ENCODE peak calls at places on chromosomes 12 and 14, in four cellular contexts. One of them, this sample, is unnamed.

GRCh38 chr12:8037947-8038346 is 5.4 kb downstream of the FOXJ2 start:
- DNase-seq in tibial nerve: no peak
- DNase-seq in ovary: no peak
- DNase-seq in stomach: no peak
- DNase-seq in this sample: no peak

GRCh38 chr12:118052324-118053070 is 8.5 kb downstream of the WSB2 start:
- DNase-seq in ovary: peak; percentile 73
- DNase-seq in stomach: peak; percentile 81
- DNase-seq in tibial nerve: peak; percentile 83
- DNase-seq in this sample: peak; percentile 84

GRCh38 chr12:117003883-117004404 is 93.2 kb downstream of the FBXW8 start:
- DNase-seq in ovary: no peak
- DNase-seq in stomach: no peak
- DNase-seq in tibial nerve: no peak
- DNase-seq in this sample: no peak

GRCh38 chr12:10926263-10926662 is 2.8 kb upstream of the PRH2 start:
- DNase-seq in ovary: no peak
- DNase-seq in stomach: no peak
- DNase-seq in tibial nerve: no peak
- DNase-seq in this sample: no peak

GRCh38 chr12:72346331-72346944 is 74.3 kb downstream of the TRHDE start:
- DNase-seq in tibial nerve: peak; percentile 78
- DNase-seq in stomach: peak; percentile 31
- DNase-seq in ovary: peak; percentile 62
- DNase-seq in this sample: peak; percentile 11

GRCh38 chr12:107399061-107399460 is 286.5 kb upstream of the PWP1 start:
- DNase-seq in ovary: no peak
- DNase-seq in stomach: no peak
- DNase-seq in tibial nerve: no peak
- DNase-seq in this sample: no peak

GRCh38 chr14:62428429-62429203 is 616.6 kb downstream of the KCNH5 start:
- DNase-seq in ovary: no peak
- DNase-seq in stomach: no peak
- DNase-seq in tibial nerve: no peak
- DNase-seq in this sample: no peak

GRCh38 chr14:87894920-87895319 is 98.1 kb downstream of the GALC start:
- DNase-seq in tibial nerve: no peak
- DNase-seq in stomach: no peak
- DNase-seq in ovary: no peak
- DNase-seq in this sample: no peak

GRCh38 chr14:53714495-53715389 is 241.9 kb downstream of the BMP4 start:
- DNase-seq in ovary: no peak
- DNase-seq in stomach: no peak
- DNase-seq in tibial nerve: no peak
- DNase-seq in this sample: no peak

GRCh38 chr12:58877243-58877743 is 43.0 kb downstream of the LRIG3 start:
- DNase-seq in tibial nerve: peak; percentile 64
- DNase-seq in ovary: no peak
- DNase-seq in stomach: peak; percentile 76
- DNase-seq in this sample: peak; percentile 39

GRCh38 chr14:68233385-68233784 is 413.8 kb downstream of the RAD51B start:
- DNase-seq in stomach: no peak
- DNase-seq in tibial nerve: no peak
- DNase-seq in ovary: no peak
- DNase-seq in this sample: no peak

GRCh38 chr14:68232643-68233055 is 413.1 kb downstream of the RAD51B start:
- DNase-seq in stomach: peak; percentile 58
- DNase-seq in ovary: peak; percentile 75
- DNase-seq in tibial nerve: peak; percentile 57
- DNase-seq in this sample: no peak

GRCh38 chr14:68234101-68234905 is 414.7 kb downstream of the RAD51B start:
- DNase-seq in tibial nerve: no peak
- DNase-seq in ovary: no peak
- DNase-seq in stomach: no peak
- DNase-seq in this sample: no peak

GRCh38 chr14:68236525-68236924 is 416.9 kb downstream of the RAD51B start:
- DNase-seq in stomach: no peak
- DNase-seq in ovary: no peak
- DNase-seq in tibial nerve: no peak
- DNase-seq in this sample: no peak

DNA sequence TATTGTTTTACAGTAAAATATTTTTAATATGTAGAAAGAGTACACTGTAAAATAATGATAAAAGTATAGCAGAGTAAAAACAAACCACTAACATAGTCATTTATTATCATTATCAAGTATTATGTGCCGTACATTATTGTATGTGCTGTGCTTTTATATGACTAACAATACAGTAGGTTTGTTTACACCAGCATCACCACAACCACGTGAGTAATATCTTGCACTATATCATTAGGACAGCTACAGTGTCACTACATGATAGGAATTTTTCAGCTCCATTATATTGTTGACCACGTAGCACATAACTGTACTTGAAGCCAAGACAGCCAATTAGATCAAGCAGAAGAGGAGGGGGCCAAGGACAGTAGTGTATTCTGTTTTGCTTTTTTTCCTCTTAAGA is 415.4 kb downstream of the RAD51B start:
- DNase-seq in tibial nerve: no peak
- DNase-seq in ovary: no peak
- DNase-seq in stomach: no peak
- DNase-seq in this sample: no peak
- TF ChIP-seq POLR2A in tibial nerve: no peak
- TF ChIP-seq POLR2A in ovary: no peak
- TF ChIP-seq POLR2A in stomach: no peak
- TF ChIP-seq POLR2A in this sample: no peak

DNA sequence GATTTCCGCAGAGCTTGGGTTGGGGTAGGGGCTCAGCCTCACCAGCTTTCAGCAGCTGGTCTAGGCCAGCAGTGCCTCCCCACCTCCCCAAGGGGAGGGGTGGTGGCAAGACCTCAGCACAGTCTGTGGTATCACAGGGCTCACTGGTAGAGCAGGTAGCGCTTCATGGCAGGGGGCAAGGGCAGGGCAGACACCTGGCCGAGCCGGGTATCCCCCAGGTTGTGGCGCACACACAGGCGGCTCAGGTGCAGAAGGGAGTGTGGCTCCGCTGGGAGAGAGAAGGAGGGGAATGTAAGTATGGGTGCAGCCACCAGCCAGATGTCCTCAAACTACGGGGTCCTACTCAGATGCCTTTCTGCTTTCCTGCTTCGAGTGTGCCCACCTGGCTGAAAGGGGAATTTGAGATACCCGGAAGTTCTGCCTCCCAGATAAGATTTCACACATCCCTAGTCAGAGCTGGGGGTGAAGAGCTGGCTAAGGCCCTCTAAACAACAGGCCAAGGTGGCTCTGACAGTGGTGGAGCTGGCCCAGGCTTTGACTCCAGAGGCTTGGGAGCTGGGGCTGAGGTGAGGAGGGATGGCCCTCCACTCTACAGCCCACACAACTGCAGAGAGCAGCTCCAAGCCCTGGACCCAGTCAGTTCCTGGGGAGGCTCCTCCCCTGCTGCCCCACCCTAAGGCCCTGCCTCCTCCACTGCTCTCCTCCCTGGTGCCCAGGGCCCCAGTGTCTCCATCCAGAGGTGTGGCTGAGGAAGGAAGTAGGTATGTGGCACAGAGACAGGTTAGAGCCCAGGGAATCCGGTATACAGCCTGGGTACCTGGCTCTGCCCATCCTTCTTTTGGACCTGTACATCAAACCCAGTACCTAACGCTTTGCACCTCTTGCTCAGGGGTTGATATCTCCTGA is 1.8 kb downstream of the SPSB2 start:
- DNase-seq in stomach: peak; percentile 45
- DNase-seq in tibial nerve: no peak
- DNase-seq in ovary: no peak
- DNase-seq in this sample: peak; percentile 60
- TF ChIP-seq POLR2A in stomach: no peak
- TF ChIP-seq POLR2A in tibial nerve: no peak
- TF ChIP-seq POLR2A in ovary: no peak
- TF ChIP-seq POLR2A in this sample: peak; percentile 27

DNA sequence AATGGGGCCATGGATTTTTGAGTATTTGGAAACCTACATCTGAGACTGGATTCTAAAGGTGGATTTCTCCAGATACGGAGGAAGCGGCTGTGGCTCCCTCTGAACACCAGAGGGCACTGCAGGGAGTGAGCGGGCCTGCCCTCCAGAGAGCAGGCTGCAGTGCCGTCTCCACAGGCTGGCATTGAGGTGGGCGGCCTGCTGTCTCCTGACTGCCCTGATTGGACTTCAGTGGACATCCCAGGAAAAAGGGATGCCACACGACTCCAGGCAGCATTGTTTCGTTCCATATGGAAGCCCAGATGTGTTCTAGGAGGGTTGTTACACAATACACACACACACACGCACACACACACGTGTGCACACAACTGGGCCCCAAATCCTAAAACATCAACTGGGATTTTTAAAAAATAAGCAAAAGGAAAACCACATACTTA is 20.9 kb upstream of the ANO2 start:
- DNase-seq in ovary: no peak
- DNase-seq in tibial nerve: peak; percentile 20
- DNase-seq in stomach: peak; percentile 50
- DNase-seq in this sample: peak; percentile 53
- TF ChIP-seq POLR2A in ovary: no peak
- TF ChIP-seq POLR2A in tibial nerve: no peak
- TF ChIP-seq POLR2A in stomach: no peak
- TF ChIP-seq POLR2A in this sample: no peak

DNA sequence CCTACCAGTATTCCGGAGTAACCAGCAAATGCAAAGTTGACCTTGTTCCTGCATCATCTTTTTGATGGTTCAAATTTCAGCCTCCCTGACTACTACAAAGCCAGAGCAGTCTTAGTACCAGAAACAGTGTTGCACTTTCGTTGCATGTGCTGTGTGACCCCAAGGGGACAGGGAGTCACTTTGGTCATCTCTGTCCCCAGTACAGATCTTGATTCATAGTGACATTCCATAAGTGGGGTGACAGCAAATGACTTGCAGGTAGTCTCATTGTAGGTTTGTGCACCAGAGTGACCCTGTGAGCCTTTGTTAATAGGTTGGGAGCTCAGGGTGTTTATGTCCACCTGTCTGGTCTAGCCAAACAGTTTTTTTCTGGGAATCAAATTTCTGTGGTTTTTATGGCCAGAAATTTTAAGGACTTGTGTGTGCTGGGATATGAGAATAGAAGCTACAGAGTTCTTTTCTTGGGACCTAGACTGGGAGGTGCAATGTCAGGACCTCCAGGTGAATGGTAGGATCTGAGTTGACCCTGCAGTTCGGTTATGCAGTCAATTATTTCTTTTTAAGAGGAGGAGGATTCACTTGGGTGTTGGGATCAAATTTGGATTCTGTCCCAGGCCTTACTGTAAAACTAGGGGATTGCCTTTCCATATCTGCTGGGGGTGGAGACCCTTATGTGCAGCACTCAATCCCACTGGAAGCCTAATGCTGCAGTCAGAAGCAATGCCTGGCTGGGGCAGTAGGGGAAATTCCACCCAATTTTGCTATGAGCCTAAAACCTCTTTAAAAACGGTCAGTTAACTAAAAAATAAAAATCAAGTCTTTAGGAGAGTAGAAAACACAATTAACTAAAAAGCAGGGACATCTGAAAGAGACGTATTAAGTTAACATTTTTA is 10.1 kb downstream of the EIF5 start:
- DNase-seq in tibial nerve: no peak
- DNase-seq in ovary: no peak
- DNase-seq in stomach: no peak
- DNase-seq in this sample: no peak
- TF ChIP-seq POLR2A in tibial nerve: no peak
- TF ChIP-seq POLR2A in ovary: no peak
- TF ChIP-seq POLR2A in stomach: no peak
- TF ChIP-seq POLR2A in this sample: no peak

DNA sequence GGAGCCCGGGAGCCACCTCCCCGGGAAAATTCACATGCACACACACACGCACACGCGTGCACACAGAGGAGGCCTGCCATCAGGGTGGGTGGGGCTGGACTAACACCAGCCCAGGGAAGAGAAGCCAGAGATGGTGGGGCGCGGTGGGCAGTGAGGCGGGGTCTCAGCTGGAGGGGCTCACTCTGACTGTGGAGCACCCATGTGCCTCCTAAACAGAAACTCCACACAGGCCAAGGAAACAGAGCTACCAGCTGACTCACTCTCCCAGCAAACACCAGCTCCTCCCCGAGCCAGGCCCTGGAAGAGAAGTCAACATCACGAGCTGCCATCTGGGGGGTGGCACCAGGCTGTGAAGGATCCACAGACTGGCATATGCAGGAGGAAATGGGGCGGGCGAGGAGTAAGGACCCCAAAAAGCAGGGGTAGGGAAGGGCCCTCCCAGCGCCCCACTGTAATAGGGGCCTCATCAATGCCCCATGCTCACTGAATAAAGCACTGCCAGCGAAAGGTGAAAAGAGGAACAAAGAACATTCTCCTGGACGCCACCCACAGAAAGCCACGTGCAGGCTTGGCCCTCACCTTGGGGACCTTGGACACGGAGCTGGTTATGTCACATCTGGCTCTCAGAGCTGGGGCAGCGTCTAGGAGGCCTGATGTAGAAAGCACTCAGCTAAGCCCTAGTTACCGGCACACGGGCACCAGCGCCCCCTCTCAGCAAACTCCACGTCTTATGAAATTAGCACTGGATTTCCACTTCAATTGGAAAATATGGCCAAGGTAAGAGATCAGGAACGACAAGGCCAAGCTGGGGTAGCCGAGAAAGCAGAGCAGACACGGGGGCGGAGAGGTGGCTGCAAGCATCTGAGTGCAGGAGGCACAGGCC is 8.4 kb upstream of the INF2 start:
- DNase-seq in tibial nerve: no peak
- DNase-seq in ovary: no peak
- DNase-seq in stomach: peak; percentile 87
- DNase-seq in this sample: peak; percentile 75
- TF ChIP-seq POLR2A in tibial nerve: no peak
- TF ChIP-seq POLR2A in ovary: no peak
- TF ChIP-seq POLR2A in stomach: no peak
- TF ChIP-seq POLR2A in this sample: no peak

GRCh38 chr14:75259946-75260545 is 18.6 kb upstream of the FOS start:
- DNase-seq in tibial nerve: no peak
- DNase-seq in ovary: no peak
- DNase-seq in stomach: no peak
- DNase-seq in this sample: no peak

GRCh38 chr14:75259510-75259855 is 19.1 kb upstream of the FOS start:
- DNase-seq in stomach: no peak
- DNase-seq in tibial nerve: no peak
- DNase-seq in ovary: no peak
- DNase-seq in this sample: no peak

GRCh38 chr14:75258079-75258802 is 20.4 kb upstream of the FOS start:
- DNase-seq in stomach: peak; percentile 45
- DNase-seq in ovary: peak; percentile 84
- DNase-seq in tibial nerve: peak; percentile 73
- DNase-seq in this sample: no peak

GRCh38 chr14:75257241-75257640 is 21.4 kb upstream of the FOS start:
- DNase-seq in tibial nerve: no peak
- DNase-seq in stomach: no peak
- DNase-seq in ovary: no peak
- DNase-seq in this sample: no peak

GRCh38 chr14:75258803-75259509 is 19.7 kb upstream of the FOS start:
- DNase-seq in stomach: peak; percentile 99
- DNase-seq in ovary: peak; percentile 100
- DNase-seq in tibial nerve: peak; percentile 96
- DNase-seq in this sample: peak; percentile 75
- TF ChIP-seq POLR2A in stomach: no peak
- TF ChIP-seq POLR2A in ovary: peak; percentile 95
- TF ChIP-seq POLR2A in tibial nerve: peak; percentile 69
- TF ChIP-seq POLR2A in this sample: no peak

GRCh38 chr12:33251548-33251947 is 188.1 kb downstream of the SYT10 start:
- DNase-seq in stomach: no peak
- DNase-seq in ovary: no peak
- DNase-seq in tibial nerve: no peak
- DNase-seq in this sample: no peak
- TF ChIP-seq POLR2A in stomach: no peak
- TF ChIP-seq POLR2A in ovary: no peak
- TF ChIP-seq POLR2A in tibial nerve: no peak
- TF ChIP-seq POLR2A in this sample: no peak

GRCh38 chr12:124340080-124340900 is 45.4 kb downstream of the RFLNA start:
- DNase-seq in stomach: no peak
- DNase-seq in ovary: no peak
- DNase-seq in tibial nerve: no peak
- DNase-seq in this sample: no peak
- TF ChIP-seq POLR2A in stomach: no peak
- TF ChIP-seq POLR2A in ovary: no peak
- TF ChIP-seq POLR2A in tibial nerve: no peak
- TF ChIP-seq POLR2A in this sample: no peak